ENCODE peak calls at places on chromosomes 4 and X, in five cellular contexts. One of them, this sample, is unnamed.
A peak's percentile ranks its signal among the peaks of the same experiment; 100 is the strongest.

GRCh38 chrX:29947225-29947624 is 268.1 kb upstream of the MAGEB2 start:
- DNase-seq in tibial artery: no peak
- DNase-seq in heart right ventricle: no peak
- DNase-seq in right atrium auricular region: no peak
- DNase-seq in NT2/D1: no peak
- DNase-seq in this sample: no peak

GRCh38 chr4:985123-985830 is 1.6 kb upstream of the IDUA start:
- DNase-seq in right atrium auricular region: peak; percentile 76
- DNase-seq in NT2/D1: no peak
- DNase-seq in tibial artery: no peak
- DNase-seq in heart right ventricle: peak; percentile 79
- DNase-seq in this sample: no peak

GRCh38 chr4:175435437-175435836 is 376.6 kb downstream of the GPM6A start:
- DNase-seq in tibial artery: no peak
- DNase-seq in heart right ventricle: no peak
- DNase-seq in right atrium auricular region: no peak
- DNase-seq in NT2/D1: no peak
- DNase-seq in this sample: no peak

GRCh38 chrX:51608766-51609165 is 9.9 kb downstream of the CENPVL3 start:
- DNase-seq in right atrium auricular region: no peak
- DNase-seq in heart right ventricle: no peak
- DNase-seq in tibial artery: no peak
- DNase-seq in NT2/D1: no peak
- DNase-seq in this sample: no peak

GRCh38 chr4:56907009-56907408 is 691 bp upstream of the REST start:
- DNase-seq in right atrium auricular region: no peak
- DNase-seq in heart right ventricle: no peak
- DNase-seq in NT2/D1: no peak
- DNase-seq in tibial artery: no peak
- DNase-seq in this sample: no peak

GRCh38 chrX:12497832-12498591 is 293.2 kb upstream of the PRPS2 start:
- DNase-seq in tibial artery: no peak
- DNase-seq in NT2/D1: peak; percentile 8
- DNase-seq in heart right ventricle: no peak
- DNase-seq in right atrium auricular region: no peak
- DNase-seq in this sample: no peak

GRCh38 chrX:103631145-103631544 is 2.4 kb downstream of the TCEAL1 start:
- DNase-seq in tibial artery: no peak
- DNase-seq in heart right ventricle: no peak
- DNase-seq in right atrium auricular region: no peak
- DNase-seq in NT2/D1: no peak
- DNase-seq in this sample: no peak

GRCh38 chr4:184675018-184675417 is 25.5 kb downstream of the PRIMPOL start:
- DNase-seq in NT2/D1: no peak
- DNase-seq in heart right ventricle: no peak
- DNase-seq in right atrium auricular region: no peak
- DNase-seq in tibial artery: no peak
- DNase-seq in this sample: no peak

GRCh38 chrX:132737743-132738142 is 220.7 kb downstream of the HS6ST2 start:
- DNase-seq in heart right ventricle: no peak
- DNase-seq in tibial artery: no peak
- DNase-seq in right atrium auricular region: no peak
- DNase-seq in NT2/D1: no peak
- DNase-seq in this sample: no peak

GRCh38 chr4:166594326-166594946 is 639.9 kb downstream of the SPOCK3 start:
- DNase-seq in right atrium auricular region: no peak
- DNase-seq in heart right ventricle: peak; percentile 10
- DNase-seq in tibial artery: no peak
- DNase-seq in NT2/D1: peak; percentile 38
- DNase-seq in this sample: no peak

GRCh38 chrX:119698835-119699234 is 5.9 kb upstream of the SEPTIN6 start:
- DNase-seq in NT2/D1: peak; percentile 81
- DNase-seq in right atrium auricular region: no peak
- DNase-seq in heart right ventricle: no peak
- DNase-seq in tibial artery: no peak
- DNase-seq in this sample: no peak

GRCh38 chr4:20618010-20618409 is 82.2 kb upstream of the PACRGL start:
- DNase-seq in heart right ventricle: no peak
- DNase-seq in right atrium auricular region: no peak
- DNase-seq in tibial artery: no peak
- DNase-seq in NT2/D1: no peak
- DNase-seq in this sample: no peak

GRCh38 chr4:65310586-65310985 is 359.7 kb downstream of the EPHA5 start:
- DNase-seq in NT2/D1: no peak
- DNase-seq in heart right ventricle: no peak
- DNase-seq in right atrium auricular region: no peak
- DNase-seq in tibial artery: no peak
- DNase-seq in this sample: no peak

GRCh38 chrX:118523920-118524319 is 28.3 kb downstream of the DOCK11 start:
- DNase-seq in right atrium auricular region: no peak
- DNase-seq in NT2/D1: no peak
- DNase-seq in heart right ventricle: no peak
- DNase-seq in tibial artery: no peak
- DNase-seq in this sample: no peak

GRCh38 chr4:188657365-188657764 is 518.1 kb downstream of the TRIML1 start:
- DNase-seq in heart right ventricle: no peak
- DNase-seq in NT2/D1: no peak
- DNase-seq in right atrium auricular region: no peak
- DNase-seq in tibial artery: no peak
- DNase-seq in this sample: no peak

GRCh38 chr4:38759077-38759789 is 23.6 kb downstream of the TLR10 start:
- DNase-seq in right atrium auricular region: peak; percentile 76
- DNase-seq in heart right ventricle: peak; percentile 31
- DNase-seq in tibial artery: peak; percentile 70
- DNase-seq in NT2/D1: no peak
- DNase-seq in this sample: peak; percentile 45

GRCh38 chrX:1673337-1673736 is 58.5 kb downstream of the ASMT start:
- DNase-seq in right atrium auricular region: no peak
- DNase-seq in tibial artery: peak; percentile 16
- DNase-seq in NT2/D1: peak; percentile 50
- DNase-seq in heart right ventricle: no peak
- DNase-seq in this sample: no peak

GRCh38 chrX:115093206-115093605 is 75.8 kb upstream of the IL13RA2 start:
- DNase-seq in heart right ventricle: no peak
- DNase-seq in right atrium auricular region: no peak
- DNase-seq in NT2/D1: no peak
- DNase-seq in tibial artery: no peak
- DNase-seq in this sample: no peak

GRCh38 chr4:162921178-162921785 is 245.4 kb downstream of the NAF1 start:
- DNase-seq in heart right ventricle: no peak
- DNase-seq in NT2/D1: no peak
- DNase-seq in tibial artery: no peak
- DNase-seq in right atrium auricular region: no peak
- DNase-seq in this sample: no peak

GRCh38 chr4:76589402-76589801 is 154.4 kb downstream of the SHROOM3 start:
- DNase-seq in right atrium auricular region: no peak
- DNase-seq in heart right ventricle: no peak
- DNase-seq in tibial artery: no peak
- DNase-seq in NT2/D1: no peak
- DNase-seq in this sample: peak; percentile 61

GRCh38 chr4:5206391-5206790 is 155.1 kb downstream of the STK32B start:
- DNase-seq in right atrium auricular region: no peak
- DNase-seq in tibial artery: no peak
- DNase-seq in NT2/D1: peak; percentile 39
- DNase-seq in heart right ventricle: peak; percentile 15
- DNase-seq in this sample: peak; percentile 58

GRCh38 chr4:155571184-155571944 is 95.3 kb upstream of the GUCY1A1 start:
- DNase-seq in right atrium auricular region: no peak
- DNase-seq in tibial artery: no peak
- DNase-seq in heart right ventricle: no peak
- DNase-seq in NT2/D1: no peak
- DNase-seq in this sample: no peak

GRCh38 chr4:107893171-107894137 is 37.9 kb upstream of the CYP2U1 start:
- DNase-seq in NT2/D1: no peak
- DNase-seq in heart right ventricle: no peak
- DNase-seq in tibial artery: no peak
- DNase-seq in right atrium auricular region: no peak
- DNase-seq in this sample: no peak

GRCh38 chr4:15303052-15303641 is 124.7 kb upstream of the C1QTNF7 start:
- DNase-seq in tibial artery: no peak
- DNase-seq in right atrium auricular region: no peak
- DNase-seq in heart right ventricle: no peak
- DNase-seq in NT2/D1: no peak
- DNase-seq in this sample: peak; percentile 67

GRCh38 chrX:15202458-15203177 is 67.3 kb downstream of the ASB9 start:
- DNase-seq in NT2/D1: no peak
- DNase-seq in tibial artery: no peak
- DNase-seq in heart right ventricle: no peak
- DNase-seq in right atrium auricular region: no peak
- DNase-seq in this sample: peak; percentile 58

GRCh38 chr4:121789470-121789869 is 11.7 kb upstream of the EXOSC9 start:
- DNase-seq in right atrium auricular region: no peak
- DNase-seq in heart right ventricle: no peak
- DNase-seq in NT2/D1: no peak
- DNase-seq in tibial artery: no peak
- DNase-seq in this sample: no peak

GRCh38 chrX:154505726-154506125 is 10.3 kb downstream of the FAM3A start:
- DNase-seq in right atrium auricular region: no peak
- DNase-seq in heart right ventricle: no peak
- DNase-seq in NT2/D1: no peak
- DNase-seq in tibial artery: no peak
- DNase-seq in this sample: no peak

GRCh38 chr4:41448935-41449334 is 89.0 kb upstream of the LIMCH1 start:
- DNase-seq in right atrium auricular region: no peak
- DNase-seq in NT2/D1: no peak
- DNase-seq in heart right ventricle: no peak
- DNase-seq in tibial artery: no peak
- DNase-seq in this sample: no peak

GRCh38 chr4:41443340-41444079 is 94.4 kb upstream of the LIMCH1 start:
- DNase-seq in right atrium auricular region: no peak
- DNase-seq in heart right ventricle: no peak
- DNase-seq in tibial artery: no peak
- DNase-seq in NT2/D1: no peak
- DNase-seq in this sample: no peak

GRCh38 chr4:41442818-41443217 is 95.1 kb upstream of the LIMCH1 start:
- DNase-seq in tibial artery: no peak
- DNase-seq in NT2/D1: no peak
- DNase-seq in heart right ventricle: no peak
- DNase-seq in right atrium auricular region: no peak
- DNase-seq in this sample: no peak

GRCh38 chr4:41446391-41446790 is 91.6 kb upstream of the LIMCH1 start:
- DNase-seq in right atrium auricular region: no peak
- DNase-seq in heart right ventricle: no peak
- DNase-seq in tibial artery: no peak
- DNase-seq in NT2/D1: no peak
- DNase-seq in this sample: no peak
- H3K4me1 ChIP-seq in right atrium auricular region: no peaks in the 10 kb centered on the region
- H3K4me1 ChIP-seq in heart right ventricle: peaks cover 60% of the 10 kb centered on the region
- H3K4me1 ChIP-seq in tibial artery: peaks cover 13% of the 10 kb centered on the region
- H3K4me1 ChIP-seq in NT2/D1: no peaks in the 10 kb centered on the region
- H3K4me1 ChIP-seq in this sample: peaks cover 4% of the 10 kb centered on the region

GRCh38 chr4:94068712-94069111 is 139.0 kb upstream of the SMARCAD1 start:
- DNase-seq in tibial artery: no peak
- DNase-seq in heart right ventricle: no peak
- DNase-seq in NT2/D1: peak; percentile 6
- DNase-seq in right atrium auricular region: no peak
- DNase-seq in this sample: no peak
- H3K4me3 ChIP-seq in tibial artery: no peak overlapping the region
- H3K4me3 ChIP-seq in heart right ventricle: no peak overlapping the region
- H3K4me3 ChIP-seq in NT2/D1: no peak overlapping the region
- H3K4me3 ChIP-seq in right atrium auricular region: no peak overlapping the region
- H3K4me3 ChIP-seq in this sample: no peak overlapping the region

DNA sequence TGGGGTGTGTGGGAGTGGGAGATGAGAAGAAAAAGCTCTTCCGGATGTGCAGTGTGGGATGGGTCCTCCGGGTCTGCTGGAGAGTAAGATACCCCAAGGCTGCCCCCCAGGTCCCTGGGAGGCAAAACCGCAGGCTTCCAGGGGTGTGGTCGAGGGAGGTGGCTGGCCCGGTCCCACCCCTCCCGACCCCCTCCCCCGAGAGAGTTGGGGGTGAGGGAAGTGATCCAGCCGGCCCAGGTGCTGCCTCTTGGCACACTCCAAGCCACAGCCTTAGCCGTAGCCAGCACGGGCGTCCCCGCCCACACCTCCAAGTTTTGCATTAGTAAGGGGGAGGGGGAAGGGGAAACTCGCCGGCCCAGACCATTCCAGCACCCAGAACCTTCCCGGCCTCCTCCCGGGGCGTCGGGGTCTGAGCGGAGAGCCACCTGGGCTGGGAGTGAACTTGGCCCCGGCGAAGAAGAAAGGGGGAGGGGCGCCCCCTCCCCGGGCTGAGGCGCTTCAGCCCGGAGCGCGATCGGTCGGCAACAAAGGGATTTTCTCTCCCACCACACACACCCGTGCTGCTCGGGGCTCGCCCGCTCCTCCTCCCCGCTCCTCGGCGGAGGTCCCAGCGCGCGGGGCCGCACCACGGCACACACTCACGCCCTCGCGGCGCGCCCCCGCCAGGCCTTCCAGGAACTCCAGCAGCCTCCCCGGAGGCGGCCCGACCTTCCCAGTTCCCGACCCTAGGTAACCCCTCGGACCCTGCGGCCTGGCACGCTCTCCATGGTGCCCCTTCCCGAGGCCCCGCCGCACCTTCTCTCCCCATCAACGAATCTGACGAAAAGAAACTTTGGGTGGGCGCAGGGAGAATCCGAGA is 14.4 kb downstream of the BCOR start:
- DNase-seq in heart right ventricle: peak; percentile 35
- DNase-seq in tibial artery: no peak
- DNase-seq in NT2/D1: no peak
- DNase-seq in right atrium auricular region: no peak
- DNase-seq in this sample: no peak
- H3K4me1 ChIP-seq in heart right ventricle: peaks cover 47% of the 10 kb centered on the region
- H3K4me1 ChIP-seq in tibial artery: peaks cover 22% of the 10 kb centered on the region
- H3K4me1 ChIP-seq in NT2/D1: peaks cover 27% of the 10 kb centered on the region
- H3K4me1 ChIP-seq in right atrium auricular region: no peaks in the 10 kb centered on the region
- H3K4me1 ChIP-seq in this sample: peaks cover 36% of the 10 kb centered on the region

GRCh38 chr4:3873446-3874415 is 107.5 kb downstream of the ADRA2C start:
- DNase-seq in tibial artery: peak; percentile 63
- DNase-seq in NT2/D1: no peak
- DNase-seq in heart right ventricle: no peak
- DNase-seq in right atrium auricular region: no peak
- DNase-seq in this sample: no peak
- H3K4me3 ChIP-seq in tibial artery: no peak overlapping the region
- H3K4me3 ChIP-seq in NT2/D1: no peak overlapping the region
- H3K4me3 ChIP-seq in heart right ventricle: no peak overlapping the region
- H3K4me3 ChIP-seq in right atrium auricular region: no peak overlapping the region
- H3K4me3 ChIP-seq in this sample: no peak overlapping the region

GRCh38 chrX:68837119-68837518 is 8.3 kb downstream of the EFNB1 start:
- DNase-seq in NT2/D1: no peak
- DNase-seq in right atrium auricular region: no peak
- DNase-seq in tibial artery: no peak
- DNase-seq in heart right ventricle: no peak
- DNase-seq in this sample: no peak
- H3K4me1 ChIP-seq in NT2/D1: peaks cover 29% of the 10 kb centered on the region
- H3K4me1 ChIP-seq in right atrium auricular region: no peaks in the 10 kb centered on the region
- H3K4me1 ChIP-seq in tibial artery: peaks cover 5% of the 10 kb centered on the region
- H3K4me1 ChIP-seq in heart right ventricle: peaks cover 28% of the 10 kb centered on the region
- H3K4me1 ChIP-seq in this sample: peaks cover 2% of the 10 kb centered on the region

GRCh38 chrX:49059209-49060191 is 701 bp downstream of the CCDC120 start:
- DNase-seq in NT2/D1: no peak
- DNase-seq in tibial artery: no peak
- DNase-seq in right atrium auricular region: no peak
- DNase-seq in heart right ventricle: no peak
- DNase-seq in this sample: no peak
- H3K4me3 ChIP-seq in NT2/D1: peak overlapping the region; percentile 58
- H3K4me3 ChIP-seq in tibial artery: no peak overlapping the region
- H3K4me3 ChIP-seq in right atrium auricular region: no peak overlapping the region
- H3K4me3 ChIP-seq in heart right ventricle: no peak overlapping the region
- H3K4me3 ChIP-seq in this sample: no peak overlapping the region

GRCh38 chr4:26020083-26020668 is 106.2 kb downstream of the SMIM20 start:
- DNase-seq in right atrium auricular region: no peak
- DNase-seq in heart right ventricle: no peak
- DNase-seq in tibial artery: no peak
- DNase-seq in NT2/D1: no peak
- DNase-seq in this sample: no peak
- H3K4me1 ChIP-seq in right atrium auricular region: no peaks in the 10 kb centered on the region
- H3K4me1 ChIP-seq in heart right ventricle: peaks cover 27% of the 10 kb centered on the region
- H3K4me1 ChIP-seq in tibial artery: peaks cover 28% of the 10 kb centered on the region
- H3K4me1 ChIP-seq in NT2/D1: peaks cover 6% of the 10 kb centered on the region
- H3K4me1 ChIP-seq in this sample: peaks cover 27% of the 10 kb centered on the region

GRCh38 chr4:53196872-53197759 is 168.7 kb downstream of the SCFD2 start:
- DNase-seq in tibial artery: no peak
- DNase-seq in heart right ventricle: no peak
- DNase-seq in right atrium auricular region: no peak
- DNase-seq in NT2/D1: peak; percentile 49
- DNase-seq in this sample: no peak
- H3K4me3 ChIP-seq in tibial artery: no peak overlapping the region
- H3K4me3 ChIP-seq in heart right ventricle: no peak overlapping the region
- H3K4me3 ChIP-seq in right atrium auricular region: no peak overlapping the region
- H3K4me3 ChIP-seq in NT2/D1: no peak overlapping the region
- H3K4me3 ChIP-seq in this sample: peak overlapping the region; percentile 10